ENCODE peak calls at places on chromosome 5, in four cellular contexts. N, Z, C and L are unnamed samples.
A peak's percentile ranks its signal among the peaks of the same experiment; 100 is the strongest.

GRCh38 chr5:143041461-143041860 is 271.3 kb downstream of the ARHGAP26 start:
- DNase-seq in N (no peak), C (no peak), Z (no peak), L (no peak)

GRCh38 chr5:170542691-170543275 is 39.0 kb downstream of the KCNIP1 start:
- DNase-seq in N (no peak), C (no peak), Z (no peak), L (no peak)

GRCh38 chr5:157106668-157107461 is 2.0 kb downstream of the HAVCR2 start:
- DNase-seq in C (no peak), N (no peak), Z (no peak), L (no peak)

GRCh38 chr5:56233230-56233629 is at the start of gene ANKRD55:
- DNase-seq in N (no peak), Z (no peak), C (peak; percentile 30), L (no peak)

GRCh38 chr5:180126716-180127681 is 55.4 kb upstream of the RNF130 start:
- DNase-seq in Z (no peak), C (peak; percentile 92), N (peak; percentile 82), L (no peak)

GRCh38 chr5:167944121-167944858 is 347.2 kb upstream of the WWC1 start:
- DNase-seq in N (no peak), Z (no peak), C (peak; percentile 23), L (no peak)

GRCh38 chr5:159855476-159856157 is 60.7 kb upstream of the ADRA1B start:
- DNase-seq in N (no peak), Z (no peak), C (no peak), L (no peak)

GRCh38 chr5:157734466-157734865 is 3.2 kb downstream of the THG1L start:
- DNase-seq in C (no peak), Z (no peak), N (no peak), L (no peak)

GRCh38 chr5:4511996-4512656 is 628.0 kb upstream of the ADAMTS16 start:
- DNase-seq in N (no peak), Z (peak; percentile 9), C (peak; percentile 33), L (no peak)

DNA sequence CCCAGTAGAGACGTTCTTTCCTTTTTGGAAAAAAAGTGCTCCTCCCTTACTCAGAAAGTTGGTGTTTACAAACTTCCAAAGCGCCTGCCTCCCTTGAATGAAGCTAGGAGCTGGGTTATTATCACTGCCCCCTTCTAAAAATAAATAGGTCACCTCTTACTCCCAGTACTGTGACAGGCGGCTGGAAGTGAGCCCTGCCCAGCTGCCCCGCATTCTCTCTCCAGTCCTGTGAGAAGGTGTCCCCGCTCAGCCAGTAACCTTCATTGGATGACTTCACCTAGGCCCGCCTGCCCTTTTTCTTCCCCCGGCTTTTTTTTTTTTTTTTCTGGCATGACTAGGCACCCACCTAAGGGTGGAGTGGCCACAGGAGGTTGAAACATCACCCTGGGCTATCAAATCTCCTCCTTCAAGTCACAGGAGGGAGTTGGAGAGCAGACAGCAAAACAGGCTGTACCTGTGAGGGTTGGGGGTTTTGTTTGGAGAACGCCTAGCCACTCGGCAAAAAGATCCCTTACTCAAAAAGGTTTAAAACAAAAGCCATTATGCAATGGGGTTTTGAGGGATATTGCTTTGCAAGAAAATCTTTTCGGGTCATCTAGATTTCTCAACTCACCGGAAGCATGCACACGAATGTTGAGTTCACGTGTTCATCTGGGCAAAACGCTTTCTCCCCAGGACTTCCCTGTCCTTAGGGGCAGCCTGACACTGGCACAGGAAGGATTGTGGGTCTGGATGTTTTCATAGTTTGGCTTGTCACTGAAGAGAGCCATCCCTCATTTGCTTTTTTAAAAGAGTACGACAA is 43.3 kb upstream of the ZNF622 start:
- DNase-seq in Z (no peak), N (no peak), C (no peak), L (peak; percentile 59)
- TF ChIP-seq ELF1 in Z (no peak), N (no peak), C (no peak), L (no peak)

GRCh38 chr5:148586796-148587195 is 67.5 kb downstream of the HTR4 start:
- DNase-seq in N (no peak), C (no peak), Z (no peak), L (no peak)

GRCh38 chr5:148584103-148584502 is 70.2 kb downstream of the HTR4 start:
- DNase-seq in Z (no peak), N (peak; percentile 16), C (no peak), L (no peak)

GRCh38 chr5:148585988-148586387 is 68.3 kb downstream of the HTR4 start:
- DNase-seq in Z (no peak), C (no peak), N (no peak), L (no peak)

GRCh38 chr5:148583421-148583965 is 70.8 kb downstream of the HTR4 start:
- DNase-seq in C (no peak), Z (no peak), N (no peak), L (no peak)
- TF ChIP-seq ELF1 in C (no peak), Z (no peak), N (no peak), L (no peak)

GRCh38 chr5:129820-130219 is 37.9 kb downstream of the PLEKHG4B start:
- DNase-seq in N (no peak), C (no peak), Z (no peak), L (no peak)
- TF ChIP-seq ELF1 in N (no peak), C (no peak), Z (no peak), L (no peak)

GRCh38 chr5:39132128-39132447 is 57.9 kb upstream of the RICTOR start:
- DNase-seq in Z (no peak), C (no peak), N (no peak), L (no peak)

GRCh38 chr5:39132792-39133191 is 58.6 kb upstream of the RICTOR start:
- DNase-seq in N (no peak), C (no peak), Z (peak; percentile 6), L (no peak)

GRCh38 chr5:39131210-39132127 is 57.3 kb upstream of the RICTOR start:
- DNase-seq in C (no peak), N (no peak), Z (no peak), L (no peak)

GRCh38 chr5:39130716-39131115 is 56.5 kb upstream of the RICTOR start:
- DNase-seq in Z (no peak), N (no peak), C (no peak), L (no peak)
- TF ChIP-seq ELF1 in Z (no peak), N (no peak), C (no peak), L (no peak)

GRCh38 chr5:130994496-130995253 is 170.4 kb downstream of the HINT1 start:
- DNase-seq in Z (no peak), N (no peak), C (no peak), L (no peak)

GRCh38 chr5:130992621-130993020 is 172.4 kb downstream of the HINT1 start:
- DNase-seq in C (no peak), Z (no peak), N (no peak), L (no peak)

GRCh38 chr5:130992095-130992494 is 173.0 kb downstream of the HINT1 start:
- DNase-seq in Z (no peak), C (no peak), N (no peak), L (no peak)

GRCh38 chr5:130995254-130995515 is 169.9 kb downstream of the HINT1 start:
- DNase-seq in Z (no peak), N (no peak), C (no peak), L (no peak)

GRCh38 chr5:130995851-130996250 is 169.2 kb downstream of the HINT1 start:
- DNase-seq in Z (no peak), C (no peak), N (no peak), L (no peak)
- TF ChIP-seq ELF1 in Z (no peak), C (no peak), N (no peak), L (no peak)

DNA sequence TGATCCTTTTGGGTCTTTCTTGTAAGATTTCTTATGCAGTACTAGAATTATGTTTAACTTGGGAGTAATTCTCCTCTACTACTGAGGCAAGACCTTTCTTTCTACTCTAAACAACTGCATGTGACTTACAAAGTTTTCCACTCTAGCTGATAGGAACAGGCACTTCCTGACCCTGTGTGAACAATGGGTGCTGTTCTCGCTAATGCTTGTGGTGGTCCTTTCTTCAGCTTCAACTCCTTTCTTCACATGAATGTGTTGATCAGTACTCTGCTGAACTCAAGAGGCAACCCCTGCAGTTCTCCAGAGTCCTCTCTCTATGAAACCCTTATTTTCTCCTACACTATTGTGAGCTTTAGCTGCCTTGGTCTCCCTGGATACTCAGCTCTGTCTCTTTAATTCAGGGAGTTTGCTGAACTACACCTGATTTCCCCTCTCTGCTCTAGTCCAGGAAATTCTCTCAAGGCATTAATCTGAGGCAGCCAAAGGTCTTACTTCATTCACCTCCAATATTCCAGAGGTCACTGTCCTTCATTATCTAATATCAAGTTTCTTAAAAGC is 484.6 kb upstream of the PIK3R1 start:
- DNase-seq in N (no peak), Z (no peak), C (no peak), L (no peak)
- TF ChIP-seq ELF1 in N (no peak), Z (no peak), C (no peak), L (no peak)

GRCh38 chr5:140483055-140483454 is 64.4 kb upstream of the EIF4EBP3 start:
- DNase-seq in Z (no peak), C (no peak), N (no peak), L (no peak)

GRCh38 chr5:140488914-140489313 is 58.5 kb upstream of the EIF4EBP3 start:
- DNase-seq in N (no peak), C (no peak), Z (no peak), L (no peak)
- TF ChIP-seq ELF1 in N (no peak), C (no peak), Z (no peak), L (no peak)

GRCh38 chr5:135428586-135428985 is 18.6 kb downstream of the DCANP1 start:
- DNase-seq in N (no peak), C (no peak), Z (no peak), L (no peak)

GRCh38 chr5:135425641-135426040 is 21.5 kb downstream of the DCANP1 start:
- DNase-seq in Z (no peak), N (no peak), C (no peak), L (no peak)

GRCh38 chr5:135423158-135423925 is 23.8 kb downstream of the DCANP1 start:
- DNase-seq in N (no peak), C (no peak), Z (peak; percentile 36), L (peak; percentile 29)

GRCh38 chr5:135429326-135429725 is 17.8 kb downstream of the DCANP1 start:
- DNase-seq in Z (peak; percentile 31), N (no peak), C (no peak), L (no peak)

DNA sequence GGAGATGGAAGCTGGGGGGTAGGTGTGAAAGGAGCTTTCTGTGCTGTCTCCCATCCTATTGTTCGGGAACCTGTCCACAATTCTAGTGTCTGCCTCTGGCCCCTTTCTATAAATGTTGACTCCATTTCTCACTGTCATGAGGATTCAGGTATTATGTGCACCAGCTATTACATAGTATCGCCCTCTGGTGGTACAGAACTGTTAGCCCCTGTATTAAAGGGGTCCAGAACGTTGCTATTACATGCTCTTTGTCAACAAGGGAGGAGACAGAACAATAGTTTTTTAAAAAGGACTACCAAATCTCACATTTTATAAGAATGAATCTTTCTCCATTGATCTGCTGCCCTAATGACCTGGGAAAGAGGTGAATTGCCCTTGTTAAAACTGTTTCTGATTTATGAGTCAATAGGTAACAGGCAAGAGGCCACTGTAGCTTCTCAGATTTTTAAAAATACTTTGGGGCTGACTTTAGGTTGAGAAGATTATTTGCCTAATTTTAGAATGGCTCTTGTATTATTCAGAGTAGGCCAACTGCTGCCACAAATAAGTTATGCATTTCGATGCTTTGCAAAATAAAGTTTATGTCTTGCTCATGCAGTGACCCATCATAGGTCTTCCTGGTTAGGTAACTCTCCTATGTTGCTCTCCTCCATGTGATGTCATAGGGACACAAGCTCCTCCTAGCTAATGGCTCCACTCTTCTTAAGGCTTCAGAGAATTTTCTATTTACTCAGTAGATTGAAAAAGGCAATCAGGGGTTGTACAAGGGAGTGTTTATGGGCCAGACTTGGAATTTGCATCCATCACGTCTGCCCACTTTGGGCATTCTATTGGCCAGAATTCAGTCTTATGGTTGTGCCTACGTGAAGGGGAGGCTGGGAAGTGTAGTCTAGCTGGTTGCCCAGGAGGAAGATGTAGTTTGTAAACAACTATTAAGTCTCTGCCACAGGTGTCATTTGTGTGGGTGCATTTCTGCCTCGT is 20.8 kb downstream of the DCANP1 start:
- DNase-seq in Z (peak; percentile 66), C (peak; percentile 69), N (peak; percentile 63), L (peak; percentile 65)
- TF ChIP-seq ELF1 in Z (no peak), C (no peak), N (no peak), L (no peak)